ENCODE peak calls at places on chromosome X, in seven cellular contexts. E is left ventricle myocardium inferior; L is BJ; J is skeletal muscle cell; M is mesothelial cell of epicardium; Z is G401; S is stimulated activated CD8-positive, alpha-beta memory T cell treated with anti-CD3 and anti-CD28 coated beads, Interleukin-4, amount 100 ng/mL, for 24 hours. F is an unnamed sample.
A peak's percentile ranks its signal among the peaks of the same experiment; 100 is the strongest.

GRCh38 chrX:115952417-115953092 is 218.0 kb upstream of the AGTR2 start:
- DNase-seq in E (no peak), L (no peak), J (no peak), M (no peak), Z (no peak), S (no peak), F (no peak)

GRCh38 chrX:6313356-6313755 is 84.7 kb upstream of the NLGN4X start:
- DNase-seq in E (no peak), L (no peak), J (no peak), M (no peak), Z (no peak), S (no peak), F (no peak)

GRCh38 chrX:55135171-55135570 is 46.4 kb downstream of the PAGE2 start:
- DNase-seq in E (no peak), L (no peak), J (no peak), M (no peak), Z (peak; percentile 79), S (no peak), F (peak; percentile 23)

GRCh38 chrX:7330971-7331746 is 183.2 kb upstream of the PUDP start:
- DNase-seq in E (no peak), L (peak; percentile 88), J (peak; percentile 80), M (no peak), Z (no peak), S (no peak), F (no peak)

GRCh38 chrX:139172731-139173130 is 357.8 kb upstream of the F9 start:
- DNase-seq in E (no peak), L (no peak), J (no peak), M (no peak), Z (no peak), S (no peak), F (no peak)

GRCh38 chrX:74291577-74291963 is 12.4 kb upstream of the ZCCHC13 start:
- DNase-seq in E (no peak), L (no peak), J (no peak), M (no peak), Z (no peak), S (no peak), F (no peak)

GRCh38 chrX:69063486-69063885 is 101.8 kb downstream of the PJA1 start:
- DNase-seq in E (no peak), L (no peak), J (no peak), M (no peak), Z (no peak), S (no peak), F (no peak)

GRCh38 chrX:35664838-35665237 is 133.3 kb upstream of the MAGEB16 start:
- DNase-seq in E (no peak), L (no peak), J (no peak), M (no peak), Z (peak; percentile 0), S (no peak), F (no peak)

GRCh38 chrX:16479206-16479869 is 170.6 kb upstream of the S100G start:
- DNase-seq in E (no peak), L (no peak), J (no peak), M (no peak), Z (no peak), S (no peak), F (peak; percentile 72)

GRCh38 chrX:45306794-45307193 is 106.1 kb upstream of the DIPK2B start:
- DNase-seq in E (no peak), L (no peak), J (no peak), M (no peak), Z (no peak), S (no peak), F (no peak)

GRCh38 chrX:94742772-94743171 is 1068.8 kb downstream of the FAM133A start:
- DNase-seq in E (no peak), L (no peak), J (no peak), M (no peak), Z (no peak), S (no peak), F (no peak)

GRCh38 chrX:39749135-39749534 is 348.6 kb downstream of the BCOR start:
- DNase-seq in E (no peak), L (no peak), J (no peak), M (no peak), Z (no peak), S (no peak), F (no peak)

GRCh38 chrX:13933851-13934250 is 95.8 kb downstream of the GEMIN8 start:
- DNase-seq in E (no peak), L (no peak), J (no peak), M (no peak), Z (no peak), S (no peak), F (no peak)

GRCh38 chrX:331145-331771 is 12.7 kb upstream of the GTPBP6 start:
- DNase-seq in E (peak; percentile 15), L (no peak), J (peak; percentile 11), M (no peak), Z (no peak), S (no peak), F (no peak)

GRCh38 chrX:119982145-119982544 is 38.6 kb upstream of the NKAP start:
- DNase-seq in E (no peak), L (no peak), J (no peak), M (no peak), Z (no peak), S (no peak), F (no peak)

GRCh38 chrX:37347420-37347819 is 1.7 kb upstream of the PRRG1 start:
- DNase-seq in E (no peak), L (no peak), J (peak; percentile 47), M (no peak), Z (no peak), S (no peak), F (no peak)

GRCh38 chrX:47941423-47941822 is 62.4 kb downstream of the ZNF182 start:
- DNase-seq in E (no peak), L (no peak), J (no peak), M (no peak), Z (no peak), S (no peak), F (no peak)

GRCh38 chrX:136156560-136157117 is 9.3 kb downstream of the FHL1 start:
- DNase-seq in E (no peak), L (no peak), J (no peak), M (no peak), Z (no peak), S (no peak), F (no peak)

GRCh38 chrX:100731441-100732281 is at the start of gene SYTL4:
- DNase-seq in E (peak; percentile 23), L (no peak), J (no peak), M (no peak), Z (no peak), S (no peak), F (no peak)

GRCh38 chrX:129956145-129956544 is 26.3 kb upstream of the BCORL1 start:
- DNase-seq in E (no peak), L (no peak), J (no peak), M (no peak), Z (no peak), S (no peak), F (no peak)

GRCh38 chrX:74546984-74547383 is 67.4 kb downstream of the RLIM start:
- DNase-seq in E (no peak), L (no peak), J (no peak), M (no peak), Z (no peak), S (no peak), F (no peak)

GRCh38 chrX:33725556-33726232 is 406.4 kb downstream of the FAM47A start:
- DNase-seq in E (no peak), L (no peak), J (no peak), M (peak; percentile 50), Z (no peak), S (no peak), F (peak; percentile 44)

GRCh38 chrX:33987458-33987857 is 144.7 kb downstream of the FAM47A start:
- DNase-seq in E (no peak), L (no peak), J (no peak), M (no peak), Z (no peak), S (no peak), F (no peak)

GRCh38 chrX:70079297-70079696 is 17.0 kb downstream of the OTUD6A start:
- DNase-seq in E (no peak), L (no peak), J (no peak), M (no peak), Z (no peak), S (no peak), F (no peak)

GRCh38 chrX:120570201-120570600 is 9.4 kb upstream of the CUL4B start:
- DNase-seq in E (no peak), L (no peak), J (no peak), M (no peak), Z (no peak), S (no peak), F (no peak)

GRCh38 chrX:85851418-85851817 is 195.9 kb downstream of the CHM start:
- DNase-seq in E (no peak), L (no peak), J (no peak), M (no peak), Z (peak; percentile 0), S (no peak), F (no peak)

GRCh38 chrX:73916931-73917657 is 354.1 kb downstream of the CHIC1 start:
- DNase-seq in E (no peak), L (peak; percentile 59), J (peak; percentile 70), M (no peak), Z (no peak), S (no peak), F (peak; percentile 78)